ENCODE peak calls at places on chromosomes 16 and 17, in ten cellular contexts. One of them, this sample, is unnamed.

GRCh38 chr16:13557476-13557875 is 362.5 kb upstream of the ERCC4 start:
- DNase-seq in activated naive CD8-positive, alpha-beta T cell treated with anti-CD3 and anti-CD28 coated beads for 36 hours: no peak
- DNase-seq in H54: no peak
- DNase-seq in COR-L47: no peak
- DNase-seq in stimulated activated CD8-positive, alpha-beta memory T cell treated with anti-CD3 and anti-CD28 coated beads, Interleukin-7, amount 100 ng/mL, for 1 hour: no peak
- DNase-seq in breast epithelium: no peak
- DNase-seq in anterior cingulate cortex: no peak
- DNase-seq in activated naive CD4-positive, alpha-beta T cell treated with anti-CD3 and anti-CD28 coated beads for 36 hours: no peak
- DNase-seq in Daoy: no peak
- DNase-seq in SJSA1: peak; percentile 8
- DNase-seq in this sample: no peak

GRCh38 chr17:37158290-37158689 is 209.5 kb downstream of the AATF start:
- DNase-seq in SJSA1: no peak
- DNase-seq in activated naive CD4-positive, alpha-beta T cell treated with anti-CD3 and anti-CD28 coated beads for 36 hours: no peak
- DNase-seq in Daoy: no peak
- DNase-seq in COR-L47: no peak
- DNase-seq in H54: no peak
- DNase-seq in breast epithelium: no peak
- DNase-seq in stimulated activated CD8-positive, alpha-beta memory T cell treated with anti-CD3 and anti-CD28 coated beads, Interleukin-7, amount 100 ng/mL, for 1 hour: no peak
- DNase-seq in activated naive CD8-positive, alpha-beta T cell treated with anti-CD3 and anti-CD28 coated beads for 36 hours: no peak
- DNase-seq in anterior cingulate cortex: no peak
- DNase-seq in this sample: no peak

GRCh38 chr17:80856863-80857488 is 134.7 kb upstream of the CHMP6 start:
- DNase-seq in SJSA1: no peak
- DNase-seq in anterior cingulate cortex: no peak
- DNase-seq in stimulated activated CD8-positive, alpha-beta memory T cell treated with anti-CD3 and anti-CD28 coated beads, Interleukin-7, amount 100 ng/mL, for 1 hour: no peak
- DNase-seq in activated naive CD4-positive, alpha-beta T cell treated with anti-CD3 and anti-CD28 coated beads for 36 hours: no peak
- DNase-seq in activated naive CD8-positive, alpha-beta T cell treated with anti-CD3 and anti-CD28 coated beads for 36 hours: no peak
- DNase-seq in Daoy: peak; percentile 30
- DNase-seq in COR-L47: no peak
- DNase-seq in breast epithelium: no peak
- DNase-seq in H54: no peak
- DNase-seq in this sample: peak; percentile 44

GRCh38 chr17:1709971-1710806 is at the start of gene TLCD2:
- DNase-seq in activated naive CD8-positive, alpha-beta T cell treated with anti-CD3 and anti-CD28 coated beads for 36 hours: peak; percentile 27
- DNase-seq in stimulated activated CD8-positive, alpha-beta memory T cell treated with anti-CD3 and anti-CD28 coated beads, Interleukin-7, amount 100 ng/mL, for 1 hour: no peak
- DNase-seq in Daoy: peak; percentile 79
- DNase-seq in H54: peak; percentile 78
- DNase-seq in SJSA1: peak; percentile 69
- DNase-seq in anterior cingulate cortex: no peak
- DNase-seq in breast epithelium: no peak
- DNase-seq in COR-L47: no peak
- DNase-seq in activated naive CD4-positive, alpha-beta T cell treated with anti-CD3 and anti-CD28 coated beads for 36 hours: no peak
- DNase-seq in this sample: peak; percentile 92

GRCh38 chr17:82416771-82417170 is 1.4 kb upstream of the HEXD start:
- DNase-seq in stimulated activated CD8-positive, alpha-beta memory T cell treated with anti-CD3 and anti-CD28 coated beads, Interleukin-7, amount 100 ng/mL, for 1 hour: no peak
- DNase-seq in activated naive CD8-positive, alpha-beta T cell treated with anti-CD3 and anti-CD28 coated beads for 36 hours: no peak
- DNase-seq in H54: no peak
- DNase-seq in SJSA1: no peak
- DNase-seq in Daoy: no peak
- DNase-seq in activated naive CD4-positive, alpha-beta T cell treated with anti-CD3 and anti-CD28 coated beads for 36 hours: no peak
- DNase-seq in anterior cingulate cortex: no peak
- DNase-seq in breast epithelium: no peak
- DNase-seq in COR-L47: no peak
- DNase-seq in this sample: no peak

GRCh38 chr17:73096866-73097265 is 4.4 kb upstream of the SLC39A11 start:
- DNase-seq in activated naive CD4-positive, alpha-beta T cell treated with anti-CD3 and anti-CD28 coated beads for 36 hours: no peak
- DNase-seq in activated naive CD8-positive, alpha-beta T cell treated with anti-CD3 and anti-CD28 coated beads for 36 hours: no peak
- DNase-seq in breast epithelium: peak; percentile 37
- DNase-seq in COR-L47: no peak
- DNase-seq in stimulated activated CD8-positive, alpha-beta memory T cell treated with anti-CD3 and anti-CD28 coated beads, Interleukin-7, amount 100 ng/mL, for 1 hour: no peak
- DNase-seq in Daoy: peak; percentile 86
- DNase-seq in anterior cingulate cortex: no peak
- DNase-seq in SJSA1: no peak
- DNase-seq in H54: peak; percentile 37
- DNase-seq in this sample: no peak

GRCh38 chr16:84714028-84714427 is 14.2 kb downstream of the USP10 start:
- DNase-seq in SJSA1: no peak
- DNase-seq in Daoy: no peak
- DNase-seq in H54: no peak
- DNase-seq in activated naive CD4-positive, alpha-beta T cell treated with anti-CD3 and anti-CD28 coated beads for 36 hours: no peak
- DNase-seq in anterior cingulate cortex: no peak
- DNase-seq in breast epithelium: no peak
- DNase-seq in COR-L47: no peak
- DNase-seq in activated naive CD8-positive, alpha-beta T cell treated with anti-CD3 and anti-CD28 coated beads for 36 hours: no peak
- DNase-seq in stimulated activated CD8-positive, alpha-beta memory T cell treated with anti-CD3 and anti-CD28 coated beads, Interleukin-7, amount 100 ng/mL, for 1 hour: no peak
- DNase-seq in this sample: no peak

GRCh38 chr17:82787081-82787848 is 35.4 kb downstream of the TBCD start:
- DNase-seq in Daoy: no peak
- DNase-seq in activated naive CD8-positive, alpha-beta T cell treated with anti-CD3 and anti-CD28 coated beads for 36 hours: no peak
- DNase-seq in COR-L47: no peak
- DNase-seq in anterior cingulate cortex: peak; percentile 54
- DNase-seq in H54: no peak
- DNase-seq in stimulated activated CD8-positive, alpha-beta memory T cell treated with anti-CD3 and anti-CD28 coated beads, Interleukin-7, amount 100 ng/mL, for 1 hour: no peak
- DNase-seq in breast epithelium: peak; percentile 69
- DNase-seq in SJSA1: no peak
- DNase-seq in activated naive CD4-positive, alpha-beta T cell treated with anti-CD3 and anti-CD28 coated beads for 36 hours: no peak
- DNase-seq in this sample: no peak

GRCh38 chr16:85123891-85124635 is 11.8 kb upstream of the CIBAR2 start:
- DNase-seq in stimulated activated CD8-positive, alpha-beta memory T cell treated with anti-CD3 and anti-CD28 coated beads, Interleukin-7, amount 100 ng/mL, for 1 hour: no peak
- DNase-seq in H54: peak; percentile 83
- DNase-seq in SJSA1: peak; percentile 97
- DNase-seq in anterior cingulate cortex: peak; percentile 38
- DNase-seq in activated naive CD8-positive, alpha-beta T cell treated with anti-CD3 and anti-CD28 coated beads for 36 hours: no peak
- DNase-seq in COR-L47: no peak
- DNase-seq in activated naive CD4-positive, alpha-beta T cell treated with anti-CD3 and anti-CD28 coated beads for 36 hours: no peak
- DNase-seq in breast epithelium: peak; percentile 82
- DNase-seq in Daoy: peak; percentile 87
- DNase-seq in this sample: peak; percentile 78

GRCh38 chr17:68324654-68325336 is 33.5 kb downstream of the ARSG start:
- DNase-seq in stimulated activated CD8-positive, alpha-beta memory T cell treated with anti-CD3 and anti-CD28 coated beads, Interleukin-7, amount 100 ng/mL, for 1 hour: no peak
- DNase-seq in Daoy: no peak
- DNase-seq in H54: no peak
- DNase-seq in COR-L47: no peak
- DNase-seq in breast epithelium: no peak
- DNase-seq in activated naive CD8-positive, alpha-beta T cell treated with anti-CD3 and anti-CD28 coated beads for 36 hours: no peak
- DNase-seq in anterior cingulate cortex: no peak
- DNase-seq in SJSA1: no peak
- DNase-seq in activated naive CD4-positive, alpha-beta T cell treated with anti-CD3 and anti-CD28 coated beads for 36 hours: no peak
- DNase-seq in this sample: no peak

GRCh38 chr17:30378191-30378796 is 433 bp upstream of the CPD start:
- DNase-seq in activated naive CD4-positive, alpha-beta T cell treated with anti-CD3 and anti-CD28 coated beads for 36 hours: peak; percentile 76
- DNase-seq in COR-L47: no peak
- DNase-seq in Daoy: no peak
- DNase-seq in activated naive CD8-positive, alpha-beta T cell treated with anti-CD3 and anti-CD28 coated beads for 36 hours: peak; percentile 69
- DNase-seq in SJSA1: no peak
- DNase-seq in breast epithelium: no peak
- DNase-seq in stimulated activated CD8-positive, alpha-beta memory T cell treated with anti-CD3 and anti-CD28 coated beads, Interleukin-7, amount 100 ng/mL, for 1 hour: no peak
- DNase-seq in anterior cingulate cortex: no peak
- DNase-seq in H54: no peak
- DNase-seq in this sample: peak; percentile 81

This sample was measured in endodermal cell.